ENCODE peak calls at places on chromosome 16, in four cellular contexts. E, S, Y and V are unnamed samples.
A peak's percentile ranks its signal among the peaks of the same experiment; 100 is the strongest.

GRCh38 chr16:80198265-80198994 is 342.4 kb upstream of the DYNLRB2 start:
- DNase-seq in E (no peak), S (no peak), Y (no peak), V (peak; percentile 54)

GRCh38 chr16:74770826-74771526 is 3.6 kb downstream of the FA2H start:
- DNase-seq in E (no peak), S (no peak), Y (no peak), V (no peak)

GRCh38 chr16:71698491-71698890 is 26.0 kb downstream of the PHLPP2 start:
- DNase-seq in S (no peak), E (no peak), Y (no peak), V (no peak)

GRCh38 chr16:51880776-51881175 is 666.2 kb downstream of the TOX3 start:
- DNase-seq in S (no peak), E (no peak), Y (peak; percentile 12), V (peak; percentile 75)

GRCh38 chr16:27724491-27724878 is 174.5 kb downstream of the KATNIP start:
- DNase-seq in Y (no peak), E (no peak), S (no peak), V (no peak)

GRCh38 chr16:72285324-72285723 is 113.4 kb upstream of the PMFBP1 start:
- DNase-seq in E (no peak), Y (no peak), S (no peak), V (no peak)

GRCh38 chr16:59412275-59412841 is 678.2 kb upstream of the GOT2 start:
- DNase-seq in Y (no peak), S (peak; percentile 63), E (no peak), V (peak; percentile 35)

GRCh38 chr16:22664132-22664531 is 149.8 kb upstream of the HS3ST2 start:
- DNase-seq in S (no peak), E (no peak), Y (no peak), V (no peak)

GRCh38 chr16:53061701-53062159 is 6.9 kb downstream of the CHD9 start:
- DNase-seq in S (no peak), Y (no peak), E (no peak), V (no peak)

GRCh38 chr16:83899272-83899897 is 470 bp downstream of the MLYCD start:
- DNase-seq in S (peak; percentile 78), Y (no peak), E (peak; percentile 31), V (peak; percentile 57)

GRCh38 chr16:4272114-4272954 is 489 bp downstream of the TFAP4 start:
- DNase-seq in E (peak; percentile 66), S (peak; percentile 86), Y (no peak), V (peak; percentile 40)

GRCh38 chr16:56388209-56388608 is 37.1 kb downstream of the AMFR start:
- DNase-seq in S (no peak), E (no peak), Y (no peak), V (peak; percentile 46)

GRCh38 chr16:70151391-70151790 is 22.2 kb upstream of the CLEC18C start:
- DNase-seq in Y (no peak), E (no peak), S (no peak), V (no peak)

GRCh38 chr16:73672135-73672534 is 624.2 kb upstream of the ZFHX3 start:
- DNase-seq in E (no peak), Y (no peak), S (no peak), V (no peak)

GRCh38 chr16:73669535-73670274 is 621.8 kb upstream of the ZFHX3 start:
- DNase-seq in E (no peak), S (no peak), Y (no peak), V (no peak)

GRCh38 chr16:73671102-73671501 is 623.2 kb upstream of the ZFHX3 start:
- DNase-seq in Y (no peak), E (no peak), S (no peak), V (no peak)
- H3K4me3 ChIP-seq in Y (no peak overlapping the region), E (no peak overlapping the region), S (no peak overlapping the region), V (no peak overlapping the region)

GRCh38 chr16:16093625-16094332 is 129.5 kb downstream of the ABCC6 start:
- DNase-seq in S (no peak), Y (no peak), E (no peak), V (no peak)

GRCh38 chr16:16096858-16097213 is 126.5 kb downstream of the ABCC6 start:
- DNase-seq in Y (no peak), S (no peak), E (no peak), V (no peak)

GRCh38 chr16:16099320-16099719 is 124.0 kb downstream of the ABCC6 start:
- DNase-seq in Y (no peak), E (no peak), S (no peak), V (no peak)

GRCh38 chr16:16095646-16096045 is 127.6 kb downstream of the ABCC6 start:
- DNase-seq in E (no peak), Y (no peak), S (no peak), V (no peak)

GRCh38 chr16:16096161-16096857 is 127.0 kb downstream of the ABCC6 start:
- DNase-seq in Y (no peak), E (no peak), S (no peak), V (peak; percentile 56)
- TF ChIP-seq CTCF in Y (peak; percentile 33), E (no peak), S (peak; percentile 46), V (peak; percentile 58)

GRCh38 chr16:9597967-9598730 is 506.7 kb downstream of the HAPSTR1 start:
- DNase-seq in E (no peak), Y (no peak), S (no peak), V (no peak)
- H3K4me3 ChIP-seq in E (no peak overlapping the region), Y (no peak overlapping the region), S (no peak overlapping the region), V (no peak overlapping the region)

GRCh38 chr16:60755907-60756306 is 1280.3 kb downstream of the CDH8 start:
- DNase-seq in Y (no peak), E (no peak), S (peak; percentile 1), V (peak; percentile 12)
- TF ChIP-seq CTCF in Y (no peak), E (peak; percentile 31), S (no peak), V (peak; percentile 24)

DNA sequence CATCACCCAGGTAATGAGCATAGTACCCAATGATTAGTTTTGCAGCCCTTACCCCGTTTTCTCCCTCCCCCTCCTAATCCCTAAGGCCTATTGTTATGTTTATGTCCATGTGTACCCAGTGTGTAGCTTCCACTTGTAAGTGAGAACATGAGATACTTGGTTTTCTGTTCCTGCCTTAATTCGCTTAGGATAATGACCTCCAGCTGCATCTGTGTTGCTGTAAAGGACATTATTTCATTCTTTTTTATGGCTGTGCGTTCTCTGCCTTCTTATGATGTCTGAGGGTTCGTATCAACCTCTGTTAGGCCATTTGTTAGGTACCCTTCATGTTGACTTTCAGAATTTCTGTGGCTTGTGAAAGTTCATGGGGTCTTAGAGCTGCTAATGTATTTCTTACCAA is 31.0 kb downstream of the CTCF start:
- DNase-seq in S (no peak), Y (no peak), E (no peak), V (peak; percentile 44)
- H3K4me3 ChIP-seq in S (no peak overlapping the region), Y (no peak overlapping the region), E (no peak overlapping the region), V (no peak overlapping the region)

DNA sequence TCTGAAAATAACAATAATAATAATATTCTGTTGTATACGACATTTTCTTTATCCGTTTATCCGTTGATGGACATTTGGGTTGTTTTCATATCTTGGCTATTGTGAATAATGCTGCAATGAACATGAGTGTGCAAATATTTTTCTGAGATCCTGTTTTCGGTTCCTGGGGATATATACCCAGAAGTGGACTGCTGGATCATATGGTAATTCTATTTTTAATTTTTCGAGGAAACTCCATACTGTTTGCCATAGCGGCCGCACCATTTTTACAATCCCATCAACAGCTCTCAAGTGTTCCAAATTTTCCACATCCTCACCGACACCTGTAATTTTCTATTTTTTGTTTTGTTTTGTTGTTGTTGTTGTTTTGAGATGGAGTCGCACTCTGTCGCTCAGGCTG is 5.3 kb upstream of the PRSS41 start:
- DNase-seq in E (no peak), Y (no peak), S (no peak), V (no peak)
- TF ChIP-seq CTCF in E (no peak), Y (no peak), S (no peak), V (no peak)

GRCh38 chr16:81748476-81749198 is 30.5 kb upstream of the PLCG2 start:
- DNase-seq in E (no peak), S (no peak), Y (no peak), V (no peak)

GRCh38 chr16:81754810-81755209 is 24.3 kb upstream of the PLCG2 start:
- DNase-seq in Y (no peak), E (no peak), S (no peak), V (no peak)

GRCh38 chr16:81755915-81756644 is 23.0 kb upstream of the PLCG2 start:
- DNase-seq in S (no peak), Y (no peak), E (peak; percentile 48), V (no peak)

GRCh38 chr16:81752225-81752875 is 26.7 kb upstream of the PLCG2 start:
- DNase-seq in Y (no peak), E (peak; percentile 64), S (no peak), V (no peak)

DNA sequence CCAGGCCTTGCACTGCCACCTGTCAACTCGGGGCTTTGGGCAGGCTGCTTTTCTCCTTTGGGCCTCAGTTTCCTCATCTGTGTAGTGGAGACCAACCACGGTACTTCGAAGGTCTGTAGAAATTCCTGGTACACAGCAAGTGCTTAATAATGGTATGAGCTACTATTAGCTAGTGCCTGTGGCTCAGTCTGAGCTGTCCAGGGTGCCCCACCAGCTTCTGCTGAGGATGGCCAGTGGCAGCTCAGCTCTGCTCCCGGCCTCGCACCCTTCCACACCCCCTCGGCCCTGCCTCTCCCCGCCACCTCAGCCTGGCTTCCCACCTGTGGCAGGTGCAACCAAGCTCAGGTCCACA is 26.2 kb upstream of the PLCG2 start:
- DNase-seq in E (no peak), S (no peak), Y (no peak), V (no peak)
- H3K4me3 ChIP-seq in E (no peak overlapping the region), S (no peak overlapping the region), Y (no peak overlapping the region), V (no peak overlapping the region)

DNA sequence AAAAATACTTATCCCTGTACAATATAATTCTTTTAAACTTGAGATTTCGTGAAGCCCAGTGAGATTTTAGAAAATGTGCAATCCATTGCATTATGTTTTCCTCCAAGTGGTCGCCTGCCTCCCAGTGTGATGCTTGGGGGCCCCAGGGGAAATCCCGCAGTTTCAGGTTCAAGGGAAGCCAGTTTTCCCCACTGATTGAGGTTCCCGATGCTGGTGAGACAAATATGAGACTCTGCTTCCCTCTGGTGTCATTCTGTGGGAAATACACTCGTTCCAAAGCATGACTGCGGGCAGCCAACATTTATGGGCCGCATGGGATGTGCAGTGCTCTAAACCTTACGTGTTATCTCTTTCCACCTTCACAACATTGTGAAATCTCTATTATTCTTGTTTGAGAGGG is 200.8 kb downstream of the PRKCB start:
- DNase-seq in Y (no peak), E (peak; percentile 23), S (peak; percentile 65), V (peak; percentile 20)
- TF ChIP-seq CTCF in Y (peak; percentile 60), E (peak; percentile 64), S (peak; percentile 59), V (peak; percentile 62)

GRCh38 chr16:54931041-54931756 is 534 bp downstream of the IRX5 start:
- DNase-seq in S (peak; percentile 64), Y (no peak), E (no peak), V (peak; percentile 50)

GRCh38 chr16:54933281-54934150 is 2.9 kb downstream of the IRX5 start:
- DNase-seq in Y (no peak), E (no peak), S (peak; percentile 46), V (peak; percentile 42)

GRCh38 chr16:54934536-54935410 is 4.1 kb downstream of the IRX5 start:
- DNase-seq in E (peak; percentile 42), Y (no peak), S (peak; percentile 90), V (peak; percentile 60)

GRCh38 chr16:54931757-54932660 is 1.3 kb downstream of the IRX5 start:
- DNase-seq in S (peak; percentile 35), E (no peak), Y (no peak), V (peak; percentile 27)

DNA sequence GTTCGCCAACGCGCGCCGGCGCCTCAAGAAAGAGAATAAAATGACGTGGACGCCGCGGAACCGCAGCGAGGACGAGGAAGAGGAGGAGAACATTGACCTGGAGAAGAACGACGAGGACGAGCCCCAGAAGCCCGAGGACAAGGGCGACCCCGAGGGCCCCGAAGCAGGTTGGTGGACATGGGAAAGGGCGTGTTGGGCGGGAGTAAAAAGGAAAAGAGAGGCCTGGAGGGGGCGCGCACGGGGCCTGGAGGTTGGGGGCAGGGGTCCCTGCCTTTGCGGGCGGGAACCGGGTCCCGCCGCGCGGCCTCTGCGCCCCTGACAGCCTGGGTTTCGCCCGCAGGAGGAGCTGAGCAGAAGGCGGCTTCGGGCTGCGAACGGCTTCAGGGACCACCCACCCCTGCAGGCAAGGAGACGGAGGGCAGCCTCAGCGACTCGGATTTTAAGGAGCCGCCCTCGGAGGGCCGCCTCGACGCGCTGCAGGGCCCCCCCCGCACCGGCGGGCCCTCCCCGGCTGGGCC is 2.1 kb downstream of the IRX5 start:
- DNase-seq in S (peak; percentile 54), E (no peak), Y (no peak), V (peak; percentile 26)
- H3K4me3 ChIP-seq in S (peak overlapping the region; percentile 96), E (no peak overlapping the region), Y (peak overlapping the region; percentile 62), V (peak overlapping the region; percentile 73)